ENCODE peak calls at places on chromosome 5, in seven cellular contexts. R is GM12865, I is endothelial cell, L is fibroblast of lung, U is tibial nerve, N is brain microvascular endothelial cell, J is OCI-LY7. H is an unnamed sample.

GRCh38 chr5:38936269-38936668 is 90.5 kb downstream of the OSMR start:
- DNase-seq in L (no peak), N (no peak), R (no peak), I (no peak), U (no peak), J (no peak), H (no peak)

GRCh38 chr5:134523543-134524136 is 1.8 kb upstream of the JADE2 start:
- DNase-seq in U (no peak), R (no peak), L (no peak), I (no peak), J (peak), N (no peak), H (no peak)

GRCh38 chr5:10731910-10732309 is 29.1 kb downstream of the DAP start:
- DNase-seq in R (no peak), J (no peak), N (no peak), L (no peak), I (no peak), U (no peak), H (no peak)

GRCh38 chr5:146825033-146825432 is 53.5 kb downstream of the PPP2R2B start:
- DNase-seq in U (no peak), R (peak), I (peak), J (no peak), N (peak), L (peak), H (peak)

GRCh38 chr5:176486189-176486757 is 38.1 kb downstream of the FAF2 start:
- DNase-seq in I (no peak), N (no peak), J (no peak), L (no peak), U (no peak), R (no peak), H (no peak)

GRCh38 chr5:166772770-166773169 is 1518.7 kb upstream of the WWC1 start:
- DNase-seq in L (peak), I (no peak), U (no peak), R (no peak), N (no peak), J (no peak), H (no peak)

GRCh38 chr5:176658817-176659216 is 11.5 kb downstream of the TSPAN17 start:
- DNase-seq in I (no peak), N (peak), U (peak), L (peak), J (no peak), R (peak), H (no peak)

GRCh38 chr5:157555031-157555640 is 20.4 kb downstream of the ADAM19 start:
- DNase-seq in N (no peak), R (no peak), L (no peak), I (no peak), J (no peak), U (no peak), H (no peak)

GRCh38 chr5:71810023-71810422 is 90.9 kb downstream of the CARTPT start:
- DNase-seq in U (no peak), L (no peak), N (no peak), R (no peak), I (no peak), J (no peak), H (no peak)

GRCh38 chr5:124342027-124342471 is 404.4 kb downstream of the ZNF608 start:
- DNase-seq in L (peak), I (no peak), U (peak), R (no peak), J (no peak), N (peak), H (peak)

GRCh38 chr5:118923295-118924005 is 64.9 kb downstream of the DTWD2 start:
- DNase-seq in J (no peak), N (no peak), I (no peak), U (no peak), L (no peak), R (no peak), H (no peak)

GRCh38 chr5:142688278-142688677 is 2.4 kb upstream of the FGF1 start:
- DNase-seq in R (no peak), J (no peak), N (no peak), I (no peak), L (no peak), U (no peak), H (no peak)

DNA sequence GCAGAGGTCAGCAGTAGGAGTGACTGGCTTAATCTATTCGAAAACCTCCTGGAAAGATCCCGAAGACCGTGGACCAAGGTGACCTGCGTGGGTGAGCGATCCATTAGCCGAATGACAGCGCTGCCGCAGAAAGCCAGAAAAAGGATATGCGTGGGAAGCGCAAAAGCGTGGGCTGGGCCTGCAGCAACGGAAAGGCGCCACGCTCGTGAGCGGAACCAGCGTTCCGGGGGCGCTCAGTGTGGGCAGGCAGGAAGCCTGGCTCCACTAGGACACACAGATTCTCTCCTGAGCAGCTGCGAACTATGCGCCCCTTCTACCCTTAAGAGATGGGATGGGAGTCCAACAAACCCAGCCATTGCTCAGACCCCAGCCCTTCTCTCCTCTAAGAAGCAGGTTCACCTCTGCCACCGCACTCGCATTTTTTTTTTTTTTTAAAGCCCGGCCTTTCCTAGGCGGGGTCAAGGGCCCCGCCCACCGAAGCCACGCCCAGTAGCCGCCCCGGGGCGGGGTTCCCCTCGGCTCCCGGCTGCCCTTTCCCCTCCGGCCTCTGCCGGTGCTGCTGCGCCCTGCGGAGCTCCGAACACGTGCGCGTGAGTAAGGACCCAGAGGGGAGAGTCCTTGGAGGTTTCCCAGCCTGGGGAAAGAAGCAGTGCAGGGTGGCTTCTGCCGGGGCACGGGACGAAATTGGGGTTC is 19.8 kb upstream of the MATR3 start:
- DNase-seq in N (peak), R (peak), U (peak), L (peak), I (peak), J (peak), H (peak)
- TF ChIP-seq CTCF in N (no peak), R (peak), U (peak), L (peak), I (no peak), J (peak), H (peak)

GRCh38 chr5:163760498-163760897 is 255.1 kb downstream of the MAT2B start:
- DNase-seq in L (peak), J (no peak), R (no peak), I (no peak), U (no peak), N (peak), H (no peak)
- TF ChIP-seq CTCF in L (no peak), J (no peak), R (no peak), I (no peak), U (no peak), N (no peak), H (no peak)

GRCh38 chr5:107247427-107247826 is 423.3 kb downstream of the EFNA5 start:
- DNase-seq in N (peak), R (no peak), U (no peak), J (no peak), I (no peak), L (peak), H (no peak)

GRCh38 chr5:107242861-107243579 is 427.7 kb downstream of the EFNA5 start:
- DNase-seq in L (no peak), I (no peak), N (no peak), U (no peak), J (no peak), R (no peak), H (no peak)

GRCh38 chr5:107251151-107251550 is 419.6 kb downstream of the EFNA5 start:
- DNase-seq in U (no peak), J (no peak), N (no peak), I (no peak), R (no peak), L (no peak), H (no peak)

GRCh38 chr5:107253246-107253645 is 417.5 kb downstream of the EFNA5 start:
- DNase-seq in J (no peak), I (no peak), L (no peak), U (no peak), R (no peak), N (no peak), H (no peak)

DNA sequence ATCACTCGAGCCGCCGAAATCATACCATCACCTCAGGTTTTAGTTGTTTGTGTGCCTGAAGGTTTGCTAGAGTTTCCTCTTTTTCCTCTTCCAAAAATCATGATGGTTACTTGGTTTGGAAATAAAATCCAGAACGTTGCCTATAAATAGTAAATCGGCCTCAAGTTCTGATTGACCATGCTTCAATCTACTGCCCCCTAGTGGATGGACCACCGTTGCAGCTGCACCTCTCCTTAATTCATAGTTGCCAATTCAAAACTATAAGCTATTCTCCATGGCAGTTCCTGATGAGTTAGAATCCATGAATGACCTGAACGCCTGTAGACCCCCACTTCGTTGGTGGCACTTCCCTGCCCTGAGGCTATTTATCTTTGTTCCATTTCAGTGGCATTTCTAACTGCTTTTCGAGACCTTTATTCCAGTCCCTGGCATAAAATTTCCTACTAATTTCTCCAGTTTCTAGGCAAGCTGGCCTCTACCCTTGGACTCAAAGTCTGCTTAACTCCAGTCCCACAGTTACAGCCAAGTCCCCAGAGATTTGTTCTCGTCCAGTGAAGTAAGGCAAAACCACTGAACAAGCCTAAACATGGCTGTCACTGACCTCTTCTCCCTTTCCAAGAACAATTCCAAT is 422.6 kb downstream of the EFNA5 start:
- DNase-seq in J (peak), R (peak), U (peak), I (peak), N (peak), L (peak), H (no peak)
- TF ChIP-seq CTCF in J (peak), R (peak), U (peak), I (peak), N (peak), L (peak), H (no peak)

GRCh38 chr5:112289465-112289864 is 129.6 kb downstream of the EPB41L4A start:
- DNase-seq in L (no peak), N (no peak), J (no peak), U (no peak), I (peak), R (no peak), H (no peak)
- TF ChIP-seq CTCF in L (no peak), N (no peak), J (no peak), U (no peak), I (no peak), R (no peak), H (no peak)

DNA sequence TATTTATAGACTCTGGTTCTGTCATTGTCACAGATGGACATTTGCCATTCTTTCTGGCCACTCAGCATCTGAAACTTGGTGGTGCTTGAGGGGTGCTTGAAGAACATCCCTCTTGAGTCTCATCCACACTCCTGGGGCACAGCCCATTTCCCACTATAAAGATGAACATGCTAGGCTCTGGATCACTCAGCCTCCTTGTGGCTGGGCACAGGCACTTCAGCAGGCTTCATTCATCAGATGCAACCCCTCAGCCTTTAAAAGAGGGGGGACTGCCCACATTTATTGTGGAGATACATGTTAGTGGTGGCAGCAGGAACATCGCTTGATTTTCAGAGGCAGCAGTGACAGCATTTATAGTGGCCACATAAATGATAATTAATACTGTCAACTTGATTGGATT is 124.7 kb upstream of the NIPBL start:
- DNase-seq in I (no peak), R (no peak), U (no peak), N (no peak), L (no peak), J (no peak), H (no peak)
- TF ChIP-seq CTCF in I (no peak), R (no peak), U (no peak), N (peak), L (peak), J (no peak), H (no peak)

DNA sequence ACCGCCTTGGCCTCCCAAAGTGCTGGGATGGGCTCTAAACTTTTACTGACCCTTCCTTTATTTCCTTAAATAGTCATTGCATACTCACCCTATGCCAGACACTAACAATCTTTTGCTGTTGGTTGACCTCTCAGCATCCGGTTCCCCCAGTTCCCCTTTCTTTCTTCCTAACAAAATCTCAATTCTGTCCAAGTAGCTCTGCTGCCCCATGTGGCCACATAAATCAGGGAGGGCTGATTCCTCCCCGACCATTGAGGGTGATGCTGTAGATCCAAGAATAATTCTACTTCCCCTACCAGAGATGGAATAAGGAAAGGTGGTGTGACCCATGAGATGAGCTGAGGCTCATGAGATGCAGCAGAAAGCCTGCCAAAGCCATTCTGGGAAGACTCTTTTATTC is 315.3 kb upstream of the MSX2 start:
- DNase-seq in R (no peak), I (no peak), U (no peak), N (no peak), L (no peak), J (no peak), H (no peak)
- TF ChIP-seq CTCF in R (peak), I (no peak), U (no peak), N (peak), L (peak), J (peak), H (no peak)

GRCh38 chr5:30804739-30805313 is 388.7 kb upstream of the CDH6 start:
- DNase-seq in J (no peak), I (no peak), L (peak), R (no peak), U (no peak), N (peak), H (no peak)
- TF ChIP-seq CTCF in J (no peak), I (no peak), L (no peak), R (no peak), U (peak), N (peak), H (no peak)

GRCh38 chr5:78984611-78985406 is at the start of gene ARSB:
- DNase-seq in R (peak), N (peak), U (peak), I (peak), L (peak), J (peak), H (peak)
- TF ChIP-seq CTCF in R (no peak), N (peak), U (peak), I (no peak), L (peak), J (peak), H (peak)

GRCh38 chr5:91307023-91307422 is 76.1 kb downstream of the ARRDC3 start:
- DNase-seq in N (no peak), R (no peak), J (no peak), I (no peak), L (no peak), U (peak), H (peak)

GRCh38 chr5:91302335-91302734 is 80.8 kb downstream of the ARRDC3 start:
- DNase-seq in N (no peak), R (no peak), U (no peak), J (no peak), I (no peak), L (no peak), H (no peak)

GRCh38 chr5:91302958-91303357 is 80.2 kb downstream of the ARRDC3 start:
- DNase-seq in J (no peak), I (no peak), N (no peak), R (no peak), L (no peak), U (no peak), H (no peak)

GRCh38 chr5:91305640-91306039 is 77.5 kb downstream of the ARRDC3 start:
- DNase-seq in I (no peak), U (no peak), R (no peak), N (no peak), L (no peak), J (no peak), H (no peak)

GRCh38 chr5:91306497-91306896 is 76.6 kb downstream of the ARRDC3 start:
- DNase-seq in I (no peak), J (no peak), N (no peak), L (no peak), R (no peak), U (no peak), H (no peak)
- TF ChIP-seq CTCF in I (no peak), J (no peak), N (no peak), L (no peak), R (no peak), U (no peak), H (no peak)